ENCODE peak calls at places on chromosome 19, in six cellular contexts. One of them, this sample, is unnamed.

GRCh38 chr19:41195675-41196497 is 2.9 kb downstream of the CYP2S1 start:
- DNase-seq in HEK293T: no peak
- DNase-seq in A549: no peak
- DNase-seq in HepG2: no peak
- DNase-seq in K562: no peak
- DNase-seq in GM12878: no peak
- DNase-seq in this sample: peak; percentile 86

GRCh38 chr19:10773969-10774368 is 56.1 kb downstream of the DNM2 start:
- DNase-seq in A549: no peak
- DNase-seq in HepG2: no peak
- DNase-seq in HEK293T: no peak
- DNase-seq in K562: no peak
- DNase-seq in GM12878: no peak
- DNase-seq in this sample: no peak

GRCh38 chr19:5052515-5052914 is 83.6 kb downstream of the KDM4B start:
- DNase-seq in HepG2: no peak
- DNase-seq in HEK293T: no peak
- DNase-seq in A549: no peak
- DNase-seq in GM12878: no peak
- DNase-seq in K562: no peak
- DNase-seq in this sample: no peak

GRCh38 chr19:27776020-27776419 is 1436.9 kb downstream of the UQCRFS1 start:
- DNase-seq in GM12878: no peak
- DNase-seq in K562: peak; percentile 44
- DNase-seq in HepG2: no peak
- DNase-seq in HEK293T: peak; percentile 17
- DNase-seq in A549: peak; percentile 50
- DNase-seq in this sample: peak; percentile 31

GRCh38 chr19:41708481-41708880 is at the start of gene CEACAM5:
- DNase-seq in GM12878: no peak
- DNase-seq in HepG2: no peak
- DNase-seq in K562: no peak
- DNase-seq in A549: no peak
- DNase-seq in HEK293T: no peak
- DNase-seq in this sample: no peak

GRCh38 chr19:32178401-32178800 is 167.0 kb upstream of the ZNF507 start:
- DNase-seq in K562: no peak
- DNase-seq in GM12878: no peak
- DNase-seq in HepG2: no peak
- DNase-seq in HEK293T: no peak
- DNase-seq in A549: no peak
- DNase-seq in this sample: no peak

GRCh38 chr19:11693505-11694499 is 44.9 kb downstream of the ZNF823 start:
- DNase-seq in HEK293T: peak; percentile 19
- DNase-seq in HepG2: peak; percentile 85
- DNase-seq in K562: peak; percentile 21
- DNase-seq in GM12878: no peak
- DNase-seq in A549: no peak
- DNase-seq in this sample: peak; percentile 75

GRCh38 chr19:20278342-20278741 is 111.3 kb downstream of the ZNF486 start:
- DNase-seq in K562: no peak
- DNase-seq in HepG2: peak; percentile 30
- DNase-seq in GM12878: no peak
- DNase-seq in HEK293T: no peak
- DNase-seq in A549: no peak
- DNase-seq in this sample: no peak

GRCh38 chr19:29966594-29967249 is 24.7 kb downstream of the URI1 start:
- DNase-seq in HEK293T: no peak
- DNase-seq in K562: no peak
- DNase-seq in A549: no peak
- DNase-seq in HepG2: peak; percentile 10
- DNase-seq in GM12878: no peak
- DNase-seq in this sample: peak; percentile 34

GRCh38 chr19:48632692-48633147 is 4.5 kb downstream of the DBP start:
- DNase-seq in HEK293T: no peak
- DNase-seq in HepG2: no peak
- DNase-seq in GM12878: no peak
- DNase-seq in K562: no peak
- DNase-seq in A549: no peak
- DNase-seq in this sample: peak; percentile 53

GRCh38 chr19:15265849-15266248 is 33.6 kb upstream of the EPHX3 start:
- DNase-seq in A549: no peak
- DNase-seq in GM12878: no peak
- DNase-seq in HEK293T: no peak
- DNase-seq in K562: no peak
- DNase-seq in HepG2: no peak
- DNase-seq in this sample: peak; percentile 98

GRCh38 chr19:40692212-40692551 is 1.7 kb upstream of the NUMBL start:
- DNase-seq in K562: no peak
- DNase-seq in A549: no peak
- DNase-seq in HepG2: no peak
- DNase-seq in GM12878: no peak
- DNase-seq in HEK293T: no peak
- DNase-seq in this sample: no peak

GRCh38 chr19:4971424-4971793 is 2.5 kb downstream of the KDM4B start:
- DNase-seq in GM12878: no peak
- DNase-seq in K562: peak; percentile 66
- DNase-seq in A549: no peak
- DNase-seq in HEK293T: no peak
- DNase-seq in HepG2: peak; percentile 59
- DNase-seq in this sample: no peak

GRCh38 chr19:13796301-13797057 is 1.2 kb downstream of the ZSWIM4 start:
- DNase-seq in HepG2: peak; percentile 23
- DNase-seq in K562: peak; percentile 8
- DNase-seq in A549: peak; percentile 68
- DNase-seq in GM12878: no peak
- DNase-seq in HEK293T: no peak
- DNase-seq in this sample: peak; percentile 98

GRCh38 chr19:35534803-35535480 is 1.7 kb downstream of the GAPDHS start:
- DNase-seq in K562: no peak
- DNase-seq in HepG2: no peak
- DNase-seq in GM12878: no peak
- DNase-seq in HEK293T: no peak
- DNase-seq in A549: no peak
- DNase-seq in this sample: no peak

GRCh38 chr19:45632468-45633196 is 6.6 kb downstream of the EML2 start:
- DNase-seq in K562: peak; percentile 98
- DNase-seq in HEK293T: peak; percentile 93
- DNase-seq in A549: peak; percentile 98
- DNase-seq in HepG2: no peak
- DNase-seq in GM12878: no peak
- DNase-seq in this sample: peak; percentile 89

GRCh38 chr19:15265214-15265613 is 33.0 kb upstream of the EPHX3 start:
- DNase-seq in GM12878: no peak
- DNase-seq in HEK293T: no peak
- DNase-seq in A549: no peak
- DNase-seq in HepG2: no peak
- DNase-seq in K562: no peak
- DNase-seq in this sample: no peak

GRCh38 chr19:4660181-4660791 is 9.9 kb downstream of the MYDGF start:
- DNase-seq in A549: peak; percentile 39
- DNase-seq in HEK293T: peak; percentile 50
- DNase-seq in K562: peak; percentile 52
- DNase-seq in HepG2: peak; percentile 42
- DNase-seq in GM12878: no peak
- DNase-seq in this sample: no peak

GRCh38 chr19:48344892-48345291 is 18.8 kb downstream of the TMEM143 start:
- DNase-seq in K562: peak; percentile 51
- DNase-seq in HEK293T: peak; percentile 50
- DNase-seq in GM12878: no peak
- DNase-seq in A549: no peak
- DNase-seq in HepG2: no peak
- DNase-seq in this sample: no peak

GRCh38 chr19:32387701-32388392 is 17.7 kb upstream of the DPY19L3 start:
- DNase-seq in GM12878: no peak
- DNase-seq in K562: no peak
- DNase-seq in HEK293T: no peak
- DNase-seq in A549: no peak
- DNase-seq in HepG2: no peak
- DNase-seq in this sample: peak; percentile 62

GRCh38 chr19:39138221-39139211 is 12.9 kb downstream of the PAK4 start:
- DNase-seq in HEK293T: no peak
- DNase-seq in GM12878: no peak
- DNase-seq in A549: no peak
- DNase-seq in K562: no peak
- DNase-seq in HepG2: no peak
- DNase-seq in this sample: no peak

GRCh38 chr19:13190781-13191540 is 40.8 kb downstream of the IER2 start:
- DNase-seq in A549: no peak
- DNase-seq in K562: peak; percentile 55
- DNase-seq in GM12878: no peak
- DNase-seq in HepG2: peak; percentile 90
- DNase-seq in HEK293T: no peak
- DNase-seq in this sample: no peak

GRCh38 chr19:46489445-46490272 is 6.0 kb downstream of the PNMA8B start:
- DNase-seq in A549: no peak
- DNase-seq in HEK293T: no peak
- DNase-seq in HepG2: no peak
- DNase-seq in GM12878: no peak
- DNase-seq in K562: peak; percentile 57
- DNase-seq in this sample: peak; percentile 62

GRCh38 chr19:33797821-33798633 is 1.4 kb downstream of the KCTD15 start:
- DNase-seq in HepG2: no peak
- DNase-seq in GM12878: no peak
- DNase-seq in K562: peak; percentile 76
- DNase-seq in A549: peak; percentile 67
- DNase-seq in HEK293T: peak; percentile 36
- DNase-seq in this sample: peak; percentile 33

GRCh38 chr19:33794578-33795369 is 1.9 kb upstream of the KCTD15 start:
- DNase-seq in HepG2: no peak
- DNase-seq in GM12878: no peak
- DNase-seq in K562: no peak
- DNase-seq in A549: no peak
- DNase-seq in HEK293T: no peak
- DNase-seq in this sample: no peak

GRCh38 chr19:33795370-33796163 is 1.1 kb upstream of the KCTD15 start:
- DNase-seq in GM12878: no peak
- DNase-seq in HepG2: peak; percentile 66
- DNase-seq in K562: peak; percentile 91
- DNase-seq in HEK293T: peak; percentile 84
- DNase-seq in A549: peak; percentile 94
- DNase-seq in this sample: peak; percentile 75

GRCh38 chr19:33798701-33799111 is 2.0 kb downstream of the KCTD15 start:
- DNase-seq in A549: no peak
- DNase-seq in HEK293T: no peak
- DNase-seq in HepG2: no peak
- DNase-seq in GM12878: no peak
- DNase-seq in K562: no peak
- DNase-seq in this sample: peak; percentile 27

GRCh38 chr19:33796164-33797100 is at the start of gene KCTD15:
- DNase-seq in A549: no peak
- DNase-seq in GM12878: no peak
- DNase-seq in HEK293T: peak; percentile 35
- DNase-seq in K562: peak; percentile 74
- DNase-seq in HepG2: no peak
- DNase-seq in this sample: peak; percentile 31
- TF ChIP-seq BHLHE40 in A549: no peak
- TF ChIP-seq BHLHE40 in GM12878: no peak
- TF ChIP-seq BHLHE40 in HEK293T: no peak
- TF ChIP-seq BHLHE40 in K562: no peak
- TF ChIP-seq BHLHE40 in HepG2: no peak
- TF ChIP-seq BHLHE40 in this sample: no peak

DNA sequence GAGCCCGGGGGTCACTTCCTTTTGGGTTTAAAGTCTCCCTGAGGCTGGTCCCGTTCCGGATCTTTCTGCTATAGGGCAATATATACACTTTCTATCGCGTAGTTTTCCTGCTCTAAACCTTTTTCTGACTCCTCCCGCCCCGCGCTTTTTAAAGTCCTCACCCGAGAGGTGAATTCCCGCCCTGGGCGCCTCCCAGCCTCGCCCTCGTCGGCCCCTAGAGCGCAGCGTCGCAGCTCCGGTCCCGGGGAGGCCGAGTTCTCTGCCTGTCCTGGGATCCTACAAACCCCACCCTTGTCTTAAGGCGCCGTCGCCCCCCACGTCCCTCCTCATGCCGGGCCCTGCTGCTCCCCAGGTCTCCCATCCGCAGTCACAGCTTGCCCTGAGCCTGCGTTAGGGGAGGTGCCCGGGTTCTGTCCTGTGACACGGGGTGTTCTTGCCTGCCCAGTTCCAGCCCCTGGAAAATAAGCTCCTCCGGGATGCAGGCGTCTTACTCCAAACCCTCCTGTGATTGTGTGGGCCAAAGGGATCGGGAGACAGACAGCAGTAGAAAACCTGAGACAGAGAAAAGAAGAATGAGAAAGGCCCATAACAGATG is 491 bp downstream of the ZNF525 start:
- DNase-seq in HEK293T: no peak
- DNase-seq in GM12878: no peak
- DNase-seq in HepG2: peak; percentile 24
- DNase-seq in A549: no peak
- DNase-seq in K562: no peak
- DNase-seq in this sample: no peak
- TF ChIP-seq BHLHE40 in HEK293T: no peak
- TF ChIP-seq BHLHE40 in GM12878: no peak
- TF ChIP-seq BHLHE40 in HepG2: no peak
- TF ChIP-seq BHLHE40 in A549: no peak
- TF ChIP-seq BHLHE40 in K562: no peak
- TF ChIP-seq BHLHE40 in this sample: no peak

GRCh38 chr19:16737909-16738308 is 18.3 kb downstream of the NWD1 start:
- DNase-seq in HepG2: peak; percentile 10
- DNase-seq in HEK293T: no peak
- DNase-seq in A549: no peak
- DNase-seq in GM12878: no peak
- DNase-seq in K562: no peak
- DNase-seq in this sample: peak; percentile 15
- TF ChIP-seq BHLHE40 in HepG2: no peak
- TF ChIP-seq BHLHE40 in HEK293T: no peak
- TF ChIP-seq BHLHE40 in A549: no peak
- TF ChIP-seq BHLHE40 in GM12878: no peak
- TF ChIP-seq BHLHE40 in K562: no peak
- TF ChIP-seq BHLHE40 in this sample: no peak

DNA sequence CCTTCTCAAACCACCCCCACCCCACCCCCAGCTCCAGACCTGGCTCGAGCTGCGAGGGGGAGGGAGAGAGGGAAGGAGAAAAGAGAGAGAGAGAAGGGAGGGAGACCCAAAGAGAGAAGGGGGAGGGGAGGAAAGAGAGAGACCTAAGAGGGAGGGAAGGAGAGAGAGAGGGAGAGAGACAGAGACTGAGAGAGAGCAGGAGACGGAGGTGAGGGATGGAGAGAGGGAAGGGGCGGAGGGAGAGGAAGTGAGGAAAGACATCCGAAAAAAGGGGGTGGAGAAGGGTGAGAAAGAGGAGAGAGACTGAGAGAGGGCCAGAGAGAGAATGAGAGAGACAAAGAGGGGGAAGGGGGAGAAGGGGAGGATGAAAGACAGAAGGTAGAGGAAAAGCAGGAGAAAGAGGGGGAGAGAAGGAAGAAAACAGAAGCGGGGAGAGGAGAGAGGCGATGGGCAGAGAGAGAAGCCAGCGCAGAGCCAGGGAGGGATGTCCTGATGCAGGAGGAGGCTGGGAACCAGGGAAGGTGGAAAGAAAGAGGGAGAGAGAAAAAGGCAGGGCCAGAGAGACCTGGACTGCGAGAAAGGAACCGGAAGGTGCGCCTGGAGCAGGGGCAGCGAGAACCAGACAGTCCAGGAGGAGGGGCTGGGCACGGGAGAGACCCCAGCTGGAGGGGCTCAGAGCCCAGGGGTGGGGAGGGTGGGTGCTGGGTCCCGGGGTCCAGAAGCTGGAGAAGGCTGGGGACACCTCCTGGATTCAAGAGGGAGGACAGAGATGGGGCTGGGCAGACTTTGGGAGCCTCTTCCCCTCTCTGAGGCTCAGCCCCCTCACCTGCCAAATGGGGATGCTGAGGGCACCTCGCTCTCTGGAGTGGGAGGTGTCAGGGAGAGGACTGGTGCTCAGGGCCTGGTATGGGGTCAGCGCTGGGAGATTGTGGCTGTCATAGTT is 1.7 kb upstream of the SPACA6 start:
- DNase-seq in K562: no peak
- DNase-seq in HEK293T: no peak
- DNase-seq in A549: no peak
- DNase-seq in GM12878: no peak
- DNase-seq in HepG2: no peak
- DNase-seq in this sample: peak; percentile 65
- TF ChIP-seq BHLHE40 in K562: no peak
- TF ChIP-seq BHLHE40 in HEK293T: no peak
- TF ChIP-seq BHLHE40 in A549: no peak
- TF ChIP-seq BHLHE40 in GM12878: no peak
- TF ChIP-seq BHLHE40 in HepG2: no peak
- TF ChIP-seq BHLHE40 in this sample: no peak

This sample was measured in IMR-90.